ENCODE peak calls at places on chromosomes 13 and 19, in four cellular contexts. One of them, this sample, is unnamed.

GRCh38 chr19:30226464-30227070 is 145.6 kb upstream of the ZNF536 start:
- DNase-seq in stimulated activated CD8-positive, alpha-beta memory T cell treated with anti-CD3 and anti-CD28 coated beads, Interleukin-4, amount 100 ng/mL, for 1 hour: no peak
- DNase-seq in AG09319: no peak
- DNase-seq in substantia nigra: peak
- DNase-seq in this sample: no peak

GRCh38 chr19:56132316-56132822 is 8.7 kb upstream of the ZNF444 start:
- DNase-seq in stimulated activated CD8-positive, alpha-beta memory T cell treated with anti-CD3 and anti-CD28 coated beads, Interleukin-4, amount 100 ng/mL, for 1 hour: no peak
- DNase-seq in AG09319: peak
- DNase-seq in substantia nigra: no peak
- DNase-seq in this sample: no peak

GRCh38 chr13:30022256-30022655 is 171.8 kb upstream of the UBL3 start:
- DNase-seq in substantia nigra: no peak
- DNase-seq in AG09319: no peak
- DNase-seq in stimulated activated CD8-positive, alpha-beta memory T cell treated with anti-CD3 and anti-CD28 coated beads, Interleukin-4, amount 100 ng/mL, for 1 hour: no peak
- DNase-seq in this sample: no peak

GRCh38 chr13:95643814-95644598 is 500 bp downstream of the DZIP1 start:
- DNase-seq in stimulated activated CD8-positive, alpha-beta memory T cell treated with anti-CD3 and anti-CD28 coated beads, Interleukin-4, amount 100 ng/mL, for 1 hour: no peak
- DNase-seq in substantia nigra: peak
- DNase-seq in AG09319: no peak
- DNase-seq in this sample: peak

GRCh38 chr19:43966079-43966694 is 15.2 kb downstream of the ZNF221 start:
- DNase-seq in substantia nigra: no peak
- DNase-seq in AG09319: no peak
- DNase-seq in stimulated activated CD8-positive, alpha-beta memory T cell treated with anti-CD3 and anti-CD28 coated beads, Interleukin-4, amount 100 ng/mL, for 1 hour: no peak
- DNase-seq in this sample: no peak

GRCh38 chr13:67829641-67830040 is 599.5 kb upstream of the PCDH9 start:
- DNase-seq in stimulated activated CD8-positive, alpha-beta memory T cell treated with anti-CD3 and anti-CD28 coated beads, Interleukin-4, amount 100 ng/mL, for 1 hour: no peak
- DNase-seq in AG09319: no peak
- DNase-seq in substantia nigra: no peak
- DNase-seq in this sample: no peak

GRCh38 chr13:50006426-50007135 is 8.7 kb upstream of the KCNRG start:
- DNase-seq in substantia nigra: no peak
- DNase-seq in AG09319: no peak
- DNase-seq in stimulated activated CD8-positive, alpha-beta memory T cell treated with anti-CD3 and anti-CD28 coated beads, Interleukin-4, amount 100 ng/mL, for 1 hour: no peak
- DNase-seq in this sample: no peak

GRCh38 chr13:62482351-62482750 is 1066.7 kb upstream of the PCDH20 start:
- DNase-seq in AG09319: no peak
- DNase-seq in substantia nigra: no peak
- DNase-seq in stimulated activated CD8-positive, alpha-beta memory T cell treated with anti-CD3 and anti-CD28 coated beads, Interleukin-4, amount 100 ng/mL, for 1 hour: no peak
- DNase-seq in this sample: no peak

GRCh38 chr19:33905473-33905936 is 108.8 kb downstream of the KCTD15 start:
- DNase-seq in substantia nigra: no peak
- DNase-seq in stimulated activated CD8-positive, alpha-beta memory T cell treated with anti-CD3 and anti-CD28 coated beads, Interleukin-4, amount 100 ng/mL, for 1 hour: no peak
- DNase-seq in AG09319: no peak
- DNase-seq in this sample: no peak

GRCh38 chr19:14375055-14375581 is 6.1 kb upstream of the ADGRE5 start:
- DNase-seq in substantia nigra: peak
- DNase-seq in AG09319: no peak
- DNase-seq in stimulated activated CD8-positive, alpha-beta memory T cell treated with anti-CD3 and anti-CD28 coated beads, Interleukin-4, amount 100 ng/mL, for 1 hour: peak
- DNase-seq in this sample: no peak

GRCh38 chr13:111345682-111346081 is 25.2 kb downstream of the TEX29 start:
- DNase-seq in stimulated activated CD8-positive, alpha-beta memory T cell treated with anti-CD3 and anti-CD28 coated beads, Interleukin-4, amount 100 ng/mL, for 1 hour: no peak
- DNase-seq in substantia nigra: no peak
- DNase-seq in AG09319: no peak
- DNase-seq in this sample: no peak

GRCh38 chr13:80737513-80737912 is 396.6 kb upstream of the SPRY2 start:
- DNase-seq in substantia nigra: no peak
- DNase-seq in stimulated activated CD8-positive, alpha-beta memory T cell treated with anti-CD3 and anti-CD28 coated beads, Interleukin-4, amount 100 ng/mL, for 1 hour: no peak
- DNase-seq in AG09319: no peak
- DNase-seq in this sample: no peak

This sample was measured in occipital lobe.